ENCODE peak calls at places on chromosomes 5 and 9, in nine cellular contexts. V, N, E, D, A, F, L, W and Z are unnamed samples.

GRCh38 chr9:24738421-24738961 is 192.8 kb upstream of the IZUMO3 start:
- DNase-seq in V (no peak), N (no peak), E (no peak), D (no peak), A (no peak), F (no peak), L (no peak), W (no peak), Z (no peak)

GRCh38 chr5:111685969-111686368 is 71.0 kb downstream of the NREP start:
- DNase-seq in V (no peak), N (no peak), E (no peak), D (no peak), A (no peak), F (no peak), L (no peak), W (no peak), Z (peak; percentile 7)

GRCh38 chr5:78287833-78288232 is 6.7 kb downstream of the AP3B1 start:
- DNase-seq in V (no peak), N (no peak), E (no peak), D (peak; percentile 90), A (no peak), F (no peak), L (no peak), W (peak; percentile 80), Z (peak; percentile 82)

GRCh38 chr9:91817493-91818225 is 132.4 kb downstream of the ROR2 start:
- DNase-seq in V (no peak), N (no peak), E (no peak), D (peak; percentile 87), A (no peak), F (no peak), L (no peak), W (peak; percentile 59), Z (no peak)

GRCh38 chr9:78982849-78983248 is 588.9 kb upstream of the TLE4 start:
- DNase-seq in V (no peak), N (no peak), E (no peak), D (peak; percentile 83), A (no peak), F (no peak), L (peak; percentile 26), W (peak; percentile 80), Z (peak; percentile 70)

GRCh38 chr5:109866051-109866450 is 176.3 kb downstream of the MAN2A1 start:
- DNase-seq in V (no peak), N (no peak), E (no peak), D (peak; percentile 86), A (no peak), F (no peak), L (no peak), W (peak; percentile 95), Z (no peak)

GRCh38 chr5:168651654-168652053 is 72.5 kb upstream of the PANK3 start:
- DNase-seq in V (no peak), N (no peak), E (no peak), D (peak; percentile 85), A (no peak), F (no peak), L (no peak), W (peak; percentile 83), Z (no peak)

GRCh38 chr5:90170231-90170630 is 239.3 kb downstream of the CETN3 start:
- DNase-seq in V (no peak), N (no peak), E (no peak), D (no peak), A (no peak), F (no peak), L (no peak), W (no peak), Z (no peak)

GRCh38 chr5:61313960-61314681 is 17.9 kb upstream of the ZSWIM6 start:
- DNase-seq in V (no peak), N (no peak), E (no peak), D (peak; percentile 96), A (peak; percentile 33), F (no peak), L (peak; percentile 71), W (peak; percentile 92), Z (peak; percentile 84)

GRCh38 chr5:141040093-141040762 is 10.9 kb upstream of the PCDHB1 start:
- DNase-seq in V (no peak), N (no peak), E (no peak), D (peak; percentile 10), A (peak; percentile 28), F (no peak), L (no peak), W (no peak), Z (peak; percentile 60)

GRCh38 chr9:23824241-23825142 is 1.5 kb downstream of the ELAVL2 start:
- DNase-seq in V (no peak), N (no peak), E (no peak), D (peak; percentile 13), A (no peak), F (peak; percentile 30), L (no peak), W (peak; percentile 13), Z (no peak)

GRCh38 chr9:131954299-131954698 is 125.4 kb downstream of the MED27 start:
- DNase-seq in V (no peak), N (no peak), E (no peak), D (peak; percentile 5), A (no peak), F (peak; percentile 6), L (no peak), W (no peak), Z (peak; percentile 14)

GRCh38 chr9:98488578-98489312 is 220.0 kb downstream of the GABBR2 start:
- DNase-seq in V (no peak), N (no peak), E (no peak), D (peak; percentile 98), A (no peak), F (no peak), L (peak; percentile 31), W (peak; percentile 99), Z (peak; percentile 6)

GRCh38 chr5:1474183-1474839 is 29.1 kb upstream of the SLC6A3 start:
- DNase-seq in V (no peak), N (peak; percentile 44), E (no peak), D (no peak), A (no peak), F (no peak), L (no peak), W (no peak), Z (no peak)

GRCh38 chr9:134396825-134397224 is 70.6 kb downstream of the RXRA start:
- DNase-seq in V (no peak), N (peak; percentile 69), E (peak; percentile 64), D (no peak), A (no peak), F (no peak), L (no peak), W (no peak), Z (peak; percentile 46)

GRCh38 chr5:146313027-146313426 is 25.6 kb upstream of the POU4F3 start:
- DNase-seq in V (no peak), N (no peak), E (no peak), D (no peak), A (no peak), F (peak; percentile 2), L (no peak), W (no peak), Z (no peak)

GRCh38 chr9:89801723-89802680 is 197.2 kb downstream of the GADD45G start:
- DNase-seq in V (no peak), N (no peak), E (no peak), D (no peak), A (no peak), F (no peak), L (no peak), W (no peak), Z (no peak)

GRCh38 chr5:142540774-142541466 is 145.0 kb downstream of the FGF1 start:
- DNase-seq in V (no peak), N (no peak), E (no peak), D (peak; percentile 42), A (peak; percentile 53), F (peak; percentile 3), L (no peak), W (peak; percentile 26), Z (no peak)

GRCh38 chr9:90308746-90309145 is 333.9 kb downstream of the DIRAS2 start:
- DNase-seq in V (no peak), N (peak; percentile 79), E (no peak), D (no peak), A (no peak), F (peak; percentile 34), L (no peak), W (no peak), Z (no peak)

GRCh38 chr5:127894461-127894860 is 189.1 kb upstream of the SLC12A2 start:
- DNase-seq in V (no peak), N (no peak), E (no peak), D (no peak), A (no peak), F (no peak), L (no peak), W (no peak), Z (no peak)

GRCh38 chr5:122081541-122081940 is 3.5 kb upstream of the LOX start:
- DNase-seq in V (no peak), N (no peak), E (no peak), D (no peak), A (no peak), F (no peak), L (no peak), W (no peak), Z (no peak)

GRCh38 chr5:8842906-8843590 is 702.8 kb downstream of the SEMA5A start:
- DNase-seq in V (no peak), N (no peak), E (no peak), D (peak; percentile 61), A (no peak), F (peak; percentile 32), L (no peak), W (no peak), Z (peak; percentile 48)

GRCh38 chr9:1979815-1980367 is 35.3 kb upstream of the SMARCA2 start:
- DNase-seq in V (no peak), N (no peak), E (no peak), D (peak; percentile 67), A (no peak), F (no peak), L (no peak), W (peak; percentile 94), Z (no peak)

GRCh38 chr5:179805529-179806249 is 977 bp downstream of the MGAT4B start:
- DNase-seq in V (no peak), N (no peak), E (peak; percentile 62), D (peak; percentile 55), A (peak; percentile 61), F (peak; percentile 35), L (no peak), W (no peak), Z (no peak)

GRCh38 chr9:650362-650761 is 191.1 kb upstream of the DMRT1 start:
- DNase-seq in V (no peak), N (no peak), E (peak; percentile 5), D (peak; percentile 24), A (no peak), F (no peak), L (no peak), W (no peak), Z (no peak)

GRCh38 chr9:72925126-72925810 is 27.6 kb downstream of the ALDH1A1 start:
- DNase-seq in V (no peak), N (no peak), E (no peak), D (no peak), A (no peak), F (no peak), L (no peak), W (no peak), Z (no peak)

GRCh38 chr5:123125953-123126352 is 36.9 kb downstream of the PRDM6 start:
- DNase-seq in V (no peak), N (no peak), E (no peak), D (peak; percentile 66), A (no peak), F (no peak), L (no peak), W (peak; percentile 77), Z (no peak)

GRCh38 chr5:68264024-68264956 is 48.7 kb downstream of the PIK3R1 start:
- DNase-seq in V (no peak), N (peak; percentile 79), E (no peak), D (peak; percentile 78), A (peak; percentile 47), F (no peak), L (no peak), W (peak; percentile 84), Z (no peak)